ENCODE peak calls at places on chromosomes 1 and 21, in eight cellular contexts. H, T, M, W, P, I, F and Z are unnamed samples.
A peak's percentile ranks its signal among the peaks of the same experiment; 100 is the strongest.

GRCh38 chr1:32349211-32349708 is 13.0 kb downstream of the FAM229A start:
- DNase-seq in H (no peak), T (no peak), M (no peak), W (peak; percentile 64), P (peak; percentile 86), I (no peak), F (no peak), Z (no peak)

GRCh38 chr1:83011270-83011669 is 987.7 kb downstream of the TTLL7 start:
- DNase-seq in H (no peak), T (no peak), M (no peak), W (no peak), P (no peak), I (no peak), F (no peak), Z (no peak)

GRCh38 chr21:26966978-26967913 is at the start of gene ADAMTS5:
- DNase-seq in H (peak; percentile 74), T (peak; percentile 68), M (no peak), W (peak; percentile 55), P (peak; percentile 15), I (peak; percentile 32), F (peak; percentile 92), Z (peak; percentile 50)

GRCh38 chr1:42821690-42822089 is 4.5 kb upstream of the SVBP start:
- DNase-seq in H (no peak), T (no peak), M (no peak), W (no peak), P (no peak), I (no peak), F (no peak), Z (no peak)

GRCh38 chr1:82604524-82604923 is 803.8 kb downstream of the ADGRL2 start:
- DNase-seq in H (peak; percentile 68), T (peak; percentile 73), M (no peak), W (no peak), P (no peak), I (peak; percentile 22), F (no peak), Z (no peak)

GRCh38 chr1:21492171-21492625 is 17.0 kb upstream of the ALPL start:
- DNase-seq in H (no peak), T (no peak), M (no peak), W (no peak), P (no peak), I (no peak), F (no peak), Z (peak; percentile 51)

GRCh38 chr1:29824478-29825273 is 588.4 kb downstream of the PTPRU start:
- DNase-seq in H (no peak), T (peak; percentile 28), M (no peak), W (no peak), P (no peak), I (no peak), F (no peak), Z (no peak)

GRCh38 chr1:152143147-152143845 is 15.7 kb downstream of the RPTN start:
- DNase-seq in H (no peak), T (no peak), M (no peak), W (no peak), P (no peak), I (no peak), F (peak; percentile 42), Z (no peak)

GRCh38 chr1:8873506-8874229 is 4.8 kb downstream of the ENO1 start:
- DNase-seq in H (peak; percentile 83), T (peak; percentile 66), M (peak; percentile 91), W (peak; percentile 99), P (peak; percentile 97), I (peak; percentile 92), F (peak; percentile 99), Z (peak; percentile 99)

GRCh38 chr1:66533804-66534745 is at the start of gene SGIP1:
- DNase-seq in H (peak; percentile 84), T (peak; percentile 77), M (no peak), W (peak; percentile 80), P (peak; percentile 88), I (peak; percentile 72), F (peak; percentile 83), Z (no peak)

GRCh38 chr1:180176965-180177364 is 22.3 kb downstream of the QSOX1 start:
- DNase-seq in H (no peak), T (no peak), M (no peak), W (no peak), P (no peak), I (no peak), F (no peak), Z (no peak)
- TF ChIP-seq EZH2 in H (no peak), T (no peak), M (no peak), W (no peak), P (no peak), I (no peak), F (no peak), Z (no peak)

GRCh38 chr1:26409191-26409751 is 1.3 kb upstream of the LIN28A start:
- DNase-seq in H (peak; percentile 91), T (peak; percentile 98), M (no peak), W (no peak), P (no peak), I (no peak), F (no peak), Z (no peak)

GRCh38 chr1:26411624-26412074 is 1.0 kb downstream of the LIN28A start:
- DNase-seq in H (peak; percentile 66), T (peak; percentile 63), M (no peak), W (no peak), P (no peak), I (no peak), F (no peak), Z (no peak)

GRCh38 chr1:26413031-26413430 is 2.4 kb downstream of the LIN28A start:
- DNase-seq in H (no peak), T (peak; percentile 50), M (no peak), W (no peak), P (no peak), I (no peak), F (no peak), Z (no peak)

GRCh38 chr1:26412180-26412840 is 1.7 kb downstream of the LIN28A start:
- DNase-seq in H (peak; percentile 97), T (peak; percentile 94), M (no peak), W (no peak), P (no peak), I (no peak), F (no peak), Z (peak; percentile 39)

GRCh38 chr1:26410706-26411623 is at the start of gene LIN28A:
- DNase-seq in H (no peak), T (peak; percentile 63), M (no peak), W (no peak), P (no peak), I (no peak), F (no peak), Z (no peak)
- TF ChIP-seq EZH2 in H (no peak), T (no peak), M (no peak), W (peak; percentile 99), P (peak; percentile 96), I (peak; percentile 93), F (no peak), Z (peak; percentile 96)

GRCh38 chr1:63321061-63321787 is 1.1 kb upstream of the FOXD3 start:
- DNase-seq in H (peak; percentile 69), T (peak; percentile 60), M (no peak), W (no peak), P (no peak), I (no peak), F (no peak), Z (no peak)

GRCh38 chr1:63319069-63320023 is 3.0 kb upstream of the FOXD3 start:
- DNase-seq in H (peak; percentile 70), T (peak; percentile 74), M (no peak), W (no peak), P (no peak), I (no peak), F (no peak), Z (no peak)

GRCh38 chr1:63318255-63319068 is 3.9 kb upstream of the FOXD3 start:
- DNase-seq in H (peak; percentile 39), T (peak; percentile 26), M (no peak), W (no peak), P (no peak), I (no peak), F (no peak), Z (no peak)

GRCh38 chr1:63321788-63322247 is 549 bp upstream of the FOXD3 start:
- DNase-seq in H (peak; percentile 91), T (peak; percentile 64), M (no peak), W (no peak), P (no peak), I (no peak), F (no peak), Z (no peak)

GRCh38 chr1:63320024-63320799 is 2.2 kb upstream of the FOXD3 start:
- DNase-seq in H (peak; percentile 74), T (peak; percentile 61), M (no peak), W (no peak), P (no peak), I (peak; percentile 6), F (peak; percentile 32), Z (no peak)
- TF ChIP-seq EZH2 in H (peak; percentile 18), T (peak; percentile 98), M (no peak), W (peak; percentile 53), P (peak; percentile 87), I (peak; percentile 99), F (peak; percentile 41), Z (no peak)

DNA sequence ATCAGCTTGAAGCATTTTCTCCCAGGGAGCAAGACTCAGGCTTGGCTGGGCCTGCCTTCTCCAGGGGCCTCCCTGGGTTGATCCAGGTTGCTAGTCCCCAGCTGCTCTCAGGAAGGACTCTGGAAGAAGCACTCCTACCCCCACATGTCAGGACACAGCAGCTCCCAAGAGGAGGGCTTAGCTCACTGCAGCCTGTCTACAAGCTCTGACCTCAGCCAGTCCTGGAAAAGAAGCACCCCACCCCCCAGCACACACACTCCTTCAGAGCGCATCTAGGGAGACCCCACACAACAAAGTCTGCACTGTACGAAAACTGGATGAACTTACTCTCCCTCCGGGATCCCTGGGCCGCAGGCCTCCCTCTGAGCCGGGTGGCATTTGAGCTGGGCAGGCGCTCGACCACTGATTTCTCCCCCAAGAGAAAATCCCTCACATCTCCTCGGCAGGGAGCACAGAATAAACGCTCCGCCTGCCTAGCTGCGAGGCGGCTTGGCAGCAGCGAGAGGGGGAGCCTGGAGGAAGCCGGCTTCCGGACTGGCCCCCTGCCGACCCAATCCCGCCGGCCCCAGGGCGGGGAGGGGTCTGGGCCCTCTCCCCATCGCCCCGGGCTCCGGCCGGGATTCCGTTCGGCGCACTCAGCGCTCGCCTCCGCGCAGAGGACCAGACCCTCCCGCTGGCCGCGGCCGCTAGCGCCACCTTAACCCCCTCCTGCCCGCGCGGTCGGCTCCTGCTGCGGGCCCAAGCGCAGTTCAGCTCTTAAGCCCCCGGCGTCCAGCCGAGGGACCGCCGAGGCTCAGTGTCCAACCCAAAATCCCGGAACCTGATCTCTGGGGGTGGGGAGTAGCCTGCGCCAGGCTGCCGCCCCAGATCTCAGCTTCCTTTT is at the start of gene KCNA2:
- DNase-seq in H (peak; percentile 80), T (peak; percentile 83), M (no peak), W (peak; percentile 18), P (peak; percentile 10), I (peak; percentile 55), F (peak; percentile 32), Z (peak; percentile 83)
- TF ChIP-seq EZH2 in H (no peak), T (peak; percentile 88), M (no peak), W (peak; percentile 62), P (peak; percentile 89), I (peak; percentile 81), F (no peak), Z (no peak)

DNA sequence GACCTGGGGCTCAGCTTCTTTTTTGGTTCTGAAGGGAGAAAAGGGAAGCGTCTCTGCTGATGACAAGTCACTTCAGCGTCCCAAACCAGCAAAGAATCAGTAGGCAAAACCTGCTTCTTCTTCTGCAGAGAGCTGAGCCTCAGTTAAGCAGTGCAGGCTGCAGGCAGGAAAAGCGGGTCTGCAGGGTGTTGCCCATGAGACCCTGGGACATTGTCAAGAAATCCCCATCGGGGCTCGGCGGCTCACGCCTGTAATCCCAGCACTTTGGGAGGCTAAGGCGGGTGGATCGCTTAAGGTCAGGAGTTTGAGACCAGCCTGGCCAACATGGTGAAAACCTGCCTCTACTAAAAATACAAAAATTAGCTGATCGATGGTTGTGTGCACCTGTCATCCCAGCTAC is 16.7 kb downstream of the CLDN14 start:
- DNase-seq in H (no peak), T (no peak), M (no peak), W (no peak), P (no peak), I (no peak), F (no peak), Z (no peak)
- TF ChIP-seq EZH2 in H (no peak), T (no peak), M (no peak), W (no peak), P (no peak), I (no peak), F (no peak), Z (no peak)